ENCODE peak calls at places on chromosome 12, in nine cellular contexts. One of them, this sample, is unnamed.

GRCh38 chr12:88658009-88658408 is 77.7 kb upstream of the KITLG start:
- DNase-seq in WTC11: no peak
- DNase-seq in T-helper 2 cell: no peak
- DNase-seq in G401: no peak
- DNase-seq in neural progenitor cell: no peak
- DNase-seq in left ventricle myocardium inferior: no peak
- DNase-seq in kidney tubule cell: no peak
- DNase-seq in activated gamma-delta T cell treated with anti-CD3 and anti-CD28 coated beads, Interleukin-2, amount 50 U/mL, for 16 hours: no peak
- DNase-seq in stomach: no peak
- DNase-seq in this sample: no peak

GRCh38 chr12:66403746-66404145 is 101.5 kb downstream of the HELB start:
- DNase-seq in activated gamma-delta T cell treated with anti-CD3 and anti-CD28 coated beads, Interleukin-2, amount 50 U/mL, for 16 hours: no peak
- DNase-seq in G401: no peak
- DNase-seq in WTC11: no peak
- DNase-seq in kidney tubule cell: no peak
- DNase-seq in T-helper 2 cell: no peak
- DNase-seq in stomach: no peak
- DNase-seq in neural progenitor cell: no peak
- DNase-seq in left ventricle myocardium inferior: no peak
- DNase-seq in this sample: no peak

GRCh38 chr12:106089935-106090334 is 48.8 kb downstream of the NUAK1 start:
- DNase-seq in kidney tubule cell: no peak
- DNase-seq in WTC11: no peak
- DNase-seq in left ventricle myocardium inferior: no peak
- DNase-seq in activated gamma-delta T cell treated with anti-CD3 and anti-CD28 coated beads, Interleukin-2, amount 50 U/mL, for 16 hours: no peak
- DNase-seq in T-helper 2 cell: no peak
- DNase-seq in neural progenitor cell: no peak
- DNase-seq in G401: no peak
- DNase-seq in stomach: no peak
- DNase-seq in this sample: no peak

GRCh38 chr12:52949413-52950331 is 754 bp downstream of the KRT18 start:
- DNase-seq in WTC11: peak; percentile 43
- DNase-seq in G401: peak; percentile 37
- DNase-seq in activated gamma-delta T cell treated with anti-CD3 and anti-CD28 coated beads, Interleukin-2, amount 50 U/mL, for 16 hours: no peak
- DNase-seq in left ventricle myocardium inferior: no peak
- DNase-seq in T-helper 2 cell: no peak
- DNase-seq in neural progenitor cell: peak; percentile 46
- DNase-seq in kidney tubule cell: peak; percentile 98
- DNase-seq in stomach: peak; percentile 81
- DNase-seq in this sample: peak; percentile 79

GRCh38 chr12:53049582-53050318 is at the start of gene TNS2:
- DNase-seq in G401: no peak
- DNase-seq in stomach: peak; percentile 76
- DNase-seq in WTC11: peak; percentile 65
- DNase-seq in T-helper 2 cell: no peak
- DNase-seq in left ventricle myocardium inferior: peak; percentile 89
- DNase-seq in neural progenitor cell: peak; percentile 62
- DNase-seq in kidney tubule cell: peak; percentile 64
- DNase-seq in activated gamma-delta T cell treated with anti-CD3 and anti-CD28 coated beads, Interleukin-2, amount 50 U/mL, for 16 hours: no peak
- DNase-seq in this sample: no peak

GRCh38 chr12:32025906-32026305 is 66.7 kb downstream of the RESF1 start:
- DNase-seq in stomach: no peak
- DNase-seq in left ventricle myocardium inferior: no peak
- DNase-seq in G401: no peak
- DNase-seq in neural progenitor cell: no peak
- DNase-seq in kidney tubule cell: no peak
- DNase-seq in T-helper 2 cell: no peak
- DNase-seq in activated gamma-delta T cell treated with anti-CD3 and anti-CD28 coated beads, Interleukin-2, amount 50 U/mL, for 16 hours: peak; percentile 16
- DNase-seq in WTC11: no peak
- DNase-seq in this sample: no peak

GRCh38 chr12:123094349-123095073 is 56.4 kb downstream of the PITPNM2 start:
- DNase-seq in T-helper 2 cell: no peak
- DNase-seq in G401: no peak
- DNase-seq in stomach: peak; percentile 34
- DNase-seq in kidney tubule cell: peak; percentile 47
- DNase-seq in WTC11: no peak
- DNase-seq in left ventricle myocardium inferior: no peak
- DNase-seq in activated gamma-delta T cell treated with anti-CD3 and anti-CD28 coated beads, Interleukin-2, amount 50 U/mL, for 16 hours: no peak
- DNase-seq in neural progenitor cell: no peak
- DNase-seq in this sample: no peak

GRCh38 chr12:20367731-20368652 is at the start of gene PDE3A:
- DNase-seq in G401: peak; percentile 82
- DNase-seq in kidney tubule cell: peak; percentile 61
- DNase-seq in T-helper 2 cell: no peak
- DNase-seq in stomach: no peak
- DNase-seq in WTC11: peak; percentile 81
- DNase-seq in neural progenitor cell: peak; percentile 87
- DNase-seq in left ventricle myocardium inferior: peak; percentile 74
- DNase-seq in activated gamma-delta T cell treated with anti-CD3 and anti-CD28 coated beads, Interleukin-2, amount 50 U/mL, for 16 hours: no peak
- DNase-seq in this sample: peak; percentile 91

GRCh38 chr12:57181561-57182155 is 34.2 kb upstream of the LRP1-AS start:
- DNase-seq in left ventricle myocardium inferior: no peak
- DNase-seq in T-helper 2 cell: no peak
- DNase-seq in G401: no peak
- DNase-seq in WTC11: no peak
- DNase-seq in activated gamma-delta T cell treated with anti-CD3 and anti-CD28 coated beads, Interleukin-2, amount 50 U/mL, for 16 hours: no peak
- DNase-seq in kidney tubule cell: no peak
- DNase-seq in neural progenitor cell: no peak
- DNase-seq in stomach: no peak
- DNase-seq in this sample: no peak

GRCh38 chr12:112988224-112988623 is 9.9 kb downstream of the OAS2 start:
- DNase-seq in WTC11: no peak
- DNase-seq in left ventricle myocardium inferior: no peak
- DNase-seq in stomach: no peak
- DNase-seq in neural progenitor cell: no peak
- DNase-seq in G401: no peak
- DNase-seq in activated gamma-delta T cell treated with anti-CD3 and anti-CD28 coated beads, Interleukin-2, amount 50 U/mL, for 16 hours: no peak
- DNase-seq in T-helper 2 cell: no peak
- DNase-seq in kidney tubule cell: no peak
- DNase-seq in this sample: no peak

This sample was measured in NB4.